ENCODE peak calls at places on chromosomes 3 and 15, in five cellular contexts. H, K, I, Z and E are unnamed samples.

GRCh38 chr3:193563999-193564398 is 9.3 kb upstream of the ATP13A4 start:
- DNase-seq in K (no peak), H (no peak), I (no peak), Z (no peak), E (no peak)

GRCh38 chr3:113035387-113035982 is 44.7 kb downstream of the GTPBP8 start:
- DNase-seq in H (no peak), K (no peak), Z (no peak), I (peak; percentile 63), E (no peak)

GRCh38 chr15:45551691-45552090 is 29.1 kb upstream of the SLC30A4 start:
- DNase-seq in I (peak; percentile 44), Z (no peak), H (no peak), K (no peak), E (no peak)

GRCh38 chr3:151282921-151283320 is 4.6 kb upstream of the P2RY14 start:
- DNase-seq in I (peak; percentile 83), H (no peak), K (no peak), Z (no peak), E (no peak)

GRCh38 chr3:110521019-110521418 is 550.6 kb upstream of the NECTIN3 start:
- DNase-seq in H (no peak), Z (no peak), I (peak; percentile 98), K (no peak), E (no peak)

GRCh38 chr15:76647612-76648011 is 257.5 kb downstream of the SCAPER start:
- DNase-seq in Z (no peak), H (no peak), K (no peak), I (no peak), E (no peak)

GRCh38 chr3:184734903-184735630 is 23.2 kb upstream of the MAGEF1 start:
- DNase-seq in K (no peak), I (no peak), H (peak; percentile 8), Z (no peak), E (no peak)

GRCh38 chr15:92079047-92079446 is 225.5 kb downstream of the SLCO3A1 start:
- DNase-seq in Z (no peak), H (no peak), I (no peak), K (no peak), E (no peak)

GRCh38 chr3:196518999-196519737 is 4.0 kb upstream of the SMCO1 start:
- DNase-seq in Z (no peak), K (no peak), I (peak; percentile 73), H (no peak), E (no peak)

GRCh38 chr3:143507735-143508580 is 340.3 kb downstream of the SLC9A9 start:
- DNase-seq in I (peak; percentile 72), H (no peak), K (no peak), Z (no peak), E (peak; percentile 15)

GRCh38 chr3:120798346-120798745 is 55.8 kb downstream of the GTF2E1 start:
- DNase-seq in K (no peak), I (peak; percentile 16), Z (no peak), H (no peak), E (no peak)

GRCh38 chr15:63107895-63108546 is 13.6 kb upstream of the LACTB start:
- DNase-seq in H (no peak), I (peak; percentile 100), K (no peak), Z (no peak), E (peak; percentile 100)

GRCh38 chr3:13325092-13325491 is 95.0 kb downstream of the NUP210 start:
- DNase-seq in H (no peak), K (no peak), Z (no peak), I (no peak), E (no peak)

GRCh38 chr15:89799011-89799924 is 15.4 kb downstream of the ANPEP start:
- DNase-seq in Z (no peak), K (no peak), H (no peak), I (no peak), E (no peak)

GRCh38 chr15:89051875-89052274 is 36.4 kb upstream of the ABHD2 start:
- DNase-seq in I (peak; percentile 98), K (no peak), Z (no peak), H (no peak), E (peak; percentile 72)

GRCh38 chr3:5389057-5389456 is 201.6 kb downstream of the EDEM1 start:
- DNase-seq in I (no peak), Z (no peak), K (no peak), H (no peak), E (no peak)

GRCh38 chr3:186854146-186854545 is 11.6 kb downstream of the ADIPOQ start:
- DNase-seq in I (no peak), H (no peak), Z (no peak), K (no peak), E (no peak)

GRCh38 chr3:37985637-37986320 is 4.8 kb upstream of the VILL start:
- DNase-seq in K (no peak), Z (no peak), H (no peak), I (peak; percentile 35), E (no peak)
- TF ChIP-seq CTCF in K (no peak), Z (no peak), H (no peak), I (no peak), E (no peak)

GRCh38 chr3:46695177-46695961 is 1.9 kb upstream of the ALS2CL start:
- DNase-seq in H (peak; percentile 33), K (no peak), Z (peak; percentile 25), I (no peak), E (no peak)
- H3K4me3 ChIP-seq in H (no peak overlapping the region), K (no peak overlapping the region), Z (no peak overlapping the region), I (no peak overlapping the region), E (no peak overlapping the region)

GRCh38 chr15:70238917-70239316 is 141.2 kb upstream of the TLE3 start:
- DNase-seq in Z (no peak), H (no peak), K (no peak), I (no peak), E (no peak)

GRCh38 chr15:70237626-70238025 is 139.9 kb upstream of the TLE3 start:
- DNase-seq in I (no peak), H (no peak), K (no peak), Z (no peak), E (no peak)

GRCh38 chr15:70234256-70234965 is 136.7 kb upstream of the TLE3 start:
- DNase-seq in K (no peak), Z (no peak), H (no peak), I (peak; percentile 60), E (peak; percentile 81)

GRCh38 chr15:70235347-70235746 is 137.6 kb upstream of the TLE3 start:
- DNase-seq in I (no peak), Z (no peak), H (no peak), K (no peak), E (no peak)

DNA sequence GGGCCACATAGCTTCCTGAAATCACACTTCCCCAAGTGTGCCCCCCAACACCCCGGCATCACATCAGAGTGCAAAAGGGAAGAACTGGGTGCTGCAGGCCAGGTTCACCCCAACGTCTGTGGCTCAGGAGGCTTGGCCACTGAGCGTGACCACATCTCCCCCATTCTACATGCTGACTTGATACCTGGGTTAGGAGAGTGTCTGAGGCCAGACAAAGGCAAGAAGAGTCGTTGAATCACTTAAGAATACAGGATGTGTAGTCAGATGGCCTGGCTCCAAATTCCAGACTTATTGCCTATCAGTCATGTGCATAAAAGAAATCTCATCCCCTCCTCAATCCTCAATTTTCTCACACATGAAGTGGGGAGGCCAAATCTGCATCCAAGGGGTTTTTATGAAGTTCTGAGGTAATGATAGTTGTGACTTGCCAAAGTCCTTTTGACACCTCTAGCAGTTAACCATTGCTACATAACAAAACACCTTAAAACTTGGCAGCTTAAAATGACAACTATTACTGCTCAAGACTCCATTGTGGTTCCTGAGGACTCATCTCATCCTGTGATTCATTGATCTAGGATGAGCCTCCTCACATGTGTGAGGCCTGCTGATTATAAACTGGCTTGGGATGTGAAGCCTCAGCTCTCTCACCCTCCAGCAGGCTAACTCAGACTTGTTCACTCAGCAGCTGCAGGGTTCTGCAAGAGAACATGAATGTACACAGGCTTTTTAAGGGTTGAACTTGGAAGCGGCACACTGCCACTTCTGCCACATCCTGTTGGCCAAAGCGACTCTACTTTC is 138.8 kb upstream of the TLE3 start:
- DNase-seq in H (no peak), I (peak; percentile 81), Z (no peak), K (no peak), E (no peak)
- H3K36me3 ChIP-seq in H (no peaks in the 10 kb centered on the region), I (no peaks in the 10 kb centered on the region), Z (no peaks in the 10 kb centered on the region), K (no peaks in the 10 kb centered on the region), E (no peaks in the 10 kb centered on the region)

GRCh38 chr3:117526485-117527079 is 817.0 kb downstream of the TUSC7 start:
- DNase-seq in K (no peak), I (peak; percentile 55), H (no peak), Z (no peak), E (no peak)
- TF ChIP-seq CTCF in K (peak; percentile 29), I (peak; percentile 70), H (peak; percentile 26), Z (peak; percentile 67), E (peak; percentile 70)